ENCODE peak calls at places on chromosomes 12 and 14, in five cellular contexts. A is cardiac muscle cell, H is ovary, Q is suprapubic skin, C is GM23338. W is an unnamed sample.

GRCh38 chr12:84793558-84794367 is 118.8 kb downstream of the SLC6A15 start:
- DNase-seq in A (no peak), H (no peak), Q (no peak), C (no peak), W (no peak)

GRCh38 chr12:102690267-102690666 is 209.9 kb upstream of the IGF1 start:
- DNase-seq in A (no peak), H (no peak), Q (no peak), C (no peak), W (no peak)

GRCh38 chr12:111462134-111462821 is 56.6 kb downstream of the SH2B3 start:
- DNase-seq in A (no peak), H (no peak), Q (no peak), C (no peak), W (no peak)

GRCh38 chr14:19873178-19873577 is 1.8 kb upstream of the OR4K2 start:
- DNase-seq in A (no peak), H (no peak), Q (no peak), C (no peak), W (no peak)

GRCh38 chr12:7129647-7130536 is at the start of gene CLSTN3:
- DNase-seq in A (peak), H (peak), Q (peak), C (peak), W (peak)

GRCh38 chr12:24198070-24198469 is 248.6 kb upstream of the SOX5 start:
- DNase-seq in A (no peak), H (no peak), Q (no peak), C (no peak), W (no peak)

GRCh38 chr12:256225-256624 is 6.4 kb downstream of the SLC6A13 start:
- DNase-seq in A (no peak), H (no peak), Q (no peak), C (no peak), W (no peak)

GRCh38 chr12:53097564-53098353 is at the start of gene IGFBP6:
- DNase-seq in A (peak), H (peak), Q (peak), C (peak), W (no peak)

GRCh38 chr14:23294346-23294733 is 8.3 kb downstream of the PPP1R3E start:
- DNase-seq in A (no peak), H (no peak), Q (no peak), C (peak), W (no peak)

GRCh38 chr14:63224196-63224595 is 20.0 kb downstream of the RHOJ start:
- DNase-seq in A (peak), H (no peak), Q (no peak), C (no peak), W (no peak)

GRCh38 chr12:104276192-104277131 is 27.1 kb upstream of the EID3 start:
- DNase-seq in A (no peak), H (no peak), Q (no peak), C (no peak), W (no peak)

GRCh38 chr14:75350505-75351060 is 72.0 kb downstream of the FOS start:
- DNase-seq in A (no peak), H (no peak), Q (no peak), C (no peak), W (no peak)

GRCh38 chr14:69569859-69570258 is 4.8 kb downstream of the CCDC177 start:
- DNase-seq in A (no peak), H (no peak), Q (no peak), C (no peak), W (no peak)

GRCh38 chr12:101713059-101713682 is 15.7 kb downstream of the CHPT1 start:
- DNase-seq in A (peak), H (peak), Q (no peak), C (no peak), W (no peak)

GRCh38 chr14:104314251-104314941 is 176.0 kb downstream of the KIF26A start:
- DNase-seq in A (no peak), H (no peak), Q (no peak), C (no peak), W (peak)

GRCh38 chr14:61588419-61588901 is 106.9 kb upstream of the HIF1A start:
- DNase-seq in A (no peak), H (no peak), Q (no peak), C (no peak), W (no peak)

DNA sequence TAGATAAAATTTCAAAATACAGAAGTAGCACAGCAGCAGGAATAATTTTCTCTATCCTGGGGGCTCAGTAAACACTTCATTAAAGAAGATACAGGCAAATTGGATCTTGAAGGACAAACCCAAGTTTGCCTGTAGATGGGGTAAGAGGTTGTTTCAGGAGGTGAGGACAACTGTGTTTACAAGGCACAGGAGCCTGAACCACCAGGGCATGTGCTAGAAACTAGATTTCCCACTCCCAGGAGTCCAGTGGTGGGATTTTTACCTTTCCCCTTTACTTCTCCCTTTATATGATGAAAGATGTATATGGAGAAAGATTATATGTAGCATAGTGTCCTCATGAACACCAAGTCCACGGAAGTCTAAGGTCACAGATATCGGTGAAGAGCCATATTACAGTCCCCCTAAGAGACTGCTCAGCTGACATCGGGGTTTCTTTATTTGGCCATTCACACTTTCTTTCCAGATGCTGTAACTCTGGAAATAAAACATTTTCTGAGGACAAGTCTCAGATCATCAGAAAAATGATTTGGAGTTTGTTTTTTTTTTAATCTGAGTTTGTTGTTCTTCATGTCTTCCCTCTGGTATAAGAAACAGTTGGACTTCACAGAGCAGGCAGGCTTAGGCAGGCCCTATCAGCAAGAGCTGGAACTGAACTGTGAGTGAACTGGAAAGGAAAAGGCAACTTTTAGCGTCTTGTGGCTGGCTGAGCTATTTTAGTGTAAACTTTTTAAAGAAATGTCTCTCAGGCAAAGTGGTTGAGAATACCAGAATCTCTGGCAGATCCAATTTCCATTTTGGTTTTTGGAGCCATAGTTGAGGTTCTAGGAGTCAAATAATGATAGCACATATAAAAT is 8.0 kb upstream of the EVL start:
- DNase-seq in A (peak), H (no peak), Q (no peak), C (peak), W (no peak)
- H3K27ac ChIP-seq in A (no peak), H (no peak), Q (peak), C (no peak), W (peak)

GRCh38 chr12:62673027-62673815 is 206.6 kb downstream of the MON2 start:
- DNase-seq in A (peak), H (no peak), Q (no peak), C (peak), W (no peak)
- H3K4me3 ChIP-seq in A (no peak), H (no peak), Q (no peak), C (no peak), W (no peak)

GRCh38 chr12:50764861-50765324 is 992 bp downstream of the ATF1 start:
- DNase-seq in A (peak), H (peak), Q (peak), C (no peak), W (no peak)
- TF ChIP-seq CTCF in A (no peak), H (no peak), Q (no peak), C (no peak), W (no peak)

DNA sequence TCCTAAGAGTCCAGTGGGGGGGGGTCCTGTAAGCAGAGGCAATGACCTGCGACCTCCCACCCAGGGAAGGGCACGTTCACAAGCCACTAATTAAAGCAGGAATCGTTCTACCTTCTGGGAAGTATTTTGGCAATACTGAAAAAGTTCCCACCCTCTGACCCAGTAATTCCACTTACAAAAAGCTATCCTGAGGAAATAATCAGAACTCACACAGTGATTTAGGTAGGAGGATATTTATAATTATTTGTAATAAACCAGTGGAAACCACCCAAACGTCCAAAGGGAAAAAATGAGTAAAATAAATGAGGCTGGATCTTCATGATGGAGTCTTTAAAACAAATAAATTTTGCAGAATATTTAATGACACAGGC is 54.7 kb downstream of the SSH1 start:
- DNase-seq in A (no peak), H (no peak), Q (no peak), C (no peak), W (no peak)
- H3K27ac ChIP-seq in A (peak), H (peak), Q (peak), C (peak), W (peak)

DNA sequence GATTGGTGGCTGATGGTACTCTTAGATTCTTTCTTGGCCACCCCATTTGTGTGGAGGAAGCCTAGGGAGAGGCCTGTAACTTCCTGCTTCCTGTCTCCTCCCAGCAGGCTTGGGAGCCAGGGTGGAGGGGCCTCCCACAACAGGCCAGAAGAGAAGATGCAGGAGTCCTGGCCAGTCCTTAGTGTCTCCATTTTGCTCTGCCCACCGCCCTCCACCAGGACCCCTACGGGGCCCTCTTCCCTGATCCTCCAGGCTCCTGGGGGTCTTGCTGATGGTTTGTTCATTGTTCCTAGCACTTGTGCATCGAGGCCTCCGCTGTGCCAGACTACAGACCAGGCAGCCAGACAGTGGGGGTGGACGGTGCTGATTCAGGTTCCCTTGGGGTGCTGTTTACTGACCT is 6.8 kb downstream of the TSPAN9 start:
- DNase-seq in A (no peak), H (no peak), Q (no peak), C (no peak), W (no peak)
- H3K4me3 ChIP-seq in A (no peak), H (no peak), Q (no peak), C (no peak), W (no peak)

GRCh38 chr12:113155060-113155459 is 5.5 kb downstream of the CFAP73 start:
- DNase-seq in A (no peak), H (no peak), Q (no peak), C (no peak), W (no peak)

GRCh38 chr12:113152196-113152834 is 2.8 kb downstream of the CFAP73 start:
- DNase-seq in A (no peak), H (no peak), Q (no peak), C (no peak), W (no peak)

GRCh38 chr12:113154351-113154973 is 4.9 kb downstream of the CFAP73 start:
- DNase-seq in A (peak), H (no peak), Q (no peak), C (peak), W (no peak)

GRCh38 chr12:113151655-113152054 is 2.1 kb downstream of the CFAP73 start:
- DNase-seq in A (no peak), H (no peak), Q (no peak), C (no peak), W (no peak)

GRCh38 chr12:113152835-113153814 is 3.6 kb downstream of the CFAP73 start:
- DNase-seq in A (peak), H (no peak), Q (no peak), C (peak), W (no peak)
- TF ChIP-seq CTCF in A (peak), H (no peak), Q (peak), C (no peak), W (peak)

W was measured in coronary artery.